ENCODE peak calls at places on chromosome 6, in four cellular contexts. One of them, this sample, is unnamed.

GRCh38 chr6:139748353-139749146 is 374.1 kb upstream of the CITED2 start:
- DNase-seq in Caco-2: peak
- DNase-seq in heart right ventricle: no peak
- DNase-seq in spleen: no peak
- DNase-seq in this sample: no peak

GRCh38 chr6:49553353-49553752 is 2.9 kb downstream of the C6orf141 start:
- DNase-seq in Caco-2: no peak
- DNase-seq in heart right ventricle: no peak
- DNase-seq in spleen: no peak
- DNase-seq in this sample: no peak

GRCh38 chr6:122696079-122696478 is 83.4 kb upstream of the FABP7 start:
- DNase-seq in Caco-2: no peak
- DNase-seq in heart right ventricle: no peak
- DNase-seq in spleen: no peak
- DNase-seq in this sample: no peak

GRCh38 chr6:187252-187840 is 104.9 kb upstream of the DUSP22 start:
- DNase-seq in Caco-2: no peak
- DNase-seq in heart right ventricle: no peak
- DNase-seq in spleen: no peak
- DNase-seq in this sample: no peak

GRCh38 chr6:166282394-166283032 is 25.7 kb downstream of the PRR18 start:
- DNase-seq in Caco-2: no peak
- DNase-seq in heart right ventricle: no peak
- DNase-seq in spleen: no peak
- DNase-seq in this sample: no peak

GRCh38 chr6:20661721-20662120 is 127.5 kb downstream of the CDKAL1 start:
- DNase-seq in Caco-2: no peak
- DNase-seq in heart right ventricle: no peak
- DNase-seq in spleen: no peak
- DNase-seq in this sample: no peak

GRCh38 chr6:127376685-127377084 is 33.3 kb upstream of the ECHDC1 start:
- DNase-seq in Caco-2: no peak
- DNase-seq in heart right ventricle: no peak
- DNase-seq in spleen: no peak
- DNase-seq in this sample: no peak

GRCh38 chr6:37061157-37061804 is 55.8 kb downstream of the FGD2 start:
- DNase-seq in Caco-2: no peak
- DNase-seq in heart right ventricle: peak
- DNase-seq in spleen: peak
- DNase-seq in this sample: no peak

GRCh38 chr6:71551798-71552197 is 263.2 kb downstream of the OGFRL1 start:
- DNase-seq in Caco-2: no peak
- DNase-seq in heart right ventricle: no peak
- DNase-seq in spleen: peak
- DNase-seq in this sample: no peak

GRCh38 chr6:88499845-88500699 is 333.9 kb upstream of the CNR1 start:
- DNase-seq in Caco-2: no peak
- DNase-seq in heart right ventricle: no peak
- DNase-seq in spleen: no peak
- DNase-seq in this sample: no peak

GRCh38 chr6:96898241-96898851 is 655 bp upstream of the NDUFAF4 start:
- DNase-seq in Caco-2: no peak
- DNase-seq in heart right ventricle: no peak
- DNase-seq in spleen: no peak
- DNase-seq in this sample: no peak

GRCh38 chr6:53790886-53791285 is 3.9 kb upstream of the LRRC1 start:
- DNase-seq in Caco-2: no peak
- DNase-seq in heart right ventricle: no peak
- DNase-seq in spleen: no peak
- DNase-seq in this sample: no peak

GRCh38 chr6:139853302-139853992 is 479.0 kb upstream of the CITED2 start:
- DNase-seq in Caco-2: peak
- DNase-seq in heart right ventricle: no peak
- DNase-seq in spleen: no peak
- DNase-seq in this sample: no peak

GRCh38 chr6:44489912-44490604 is 102.6 kb downstream of the CDC5L start:
- DNase-seq in Caco-2: no peak
- DNase-seq in heart right ventricle: peak
- DNase-seq in spleen: no peak
- DNase-seq in this sample: no peak

GRCh38 chr6:126117251-126117650 is 130.9 kb downstream of the TRMT11 start:
- DNase-seq in Caco-2: no peak
- DNase-seq in heart right ventricle: no peak
- DNase-seq in spleen: no peak
- DNase-seq in this sample: no peak

GRCh38 chr6:46990031-46990644 is 52.0 kb downstream of the ADGRF1 start:
- DNase-seq in Caco-2: no peak
- DNase-seq in heart right ventricle: peak
- DNase-seq in spleen: no peak
- DNase-seq in this sample: no peak

GRCh38 chr6:135054238-135054574 is 416 bp downstream of the HBS1L start:
- DNase-seq in Caco-2: no peak
- DNase-seq in heart right ventricle: no peak
- DNase-seq in spleen: no peak
- DNase-seq in this sample: no peak

GRCh38 chr6:322940-323729 is 30.8 kb downstream of the DUSP22 start:
- DNase-seq in Caco-2: no peak
- DNase-seq in heart right ventricle: no peak
- DNase-seq in spleen: peak
- DNase-seq in this sample: no peak

DNA sequence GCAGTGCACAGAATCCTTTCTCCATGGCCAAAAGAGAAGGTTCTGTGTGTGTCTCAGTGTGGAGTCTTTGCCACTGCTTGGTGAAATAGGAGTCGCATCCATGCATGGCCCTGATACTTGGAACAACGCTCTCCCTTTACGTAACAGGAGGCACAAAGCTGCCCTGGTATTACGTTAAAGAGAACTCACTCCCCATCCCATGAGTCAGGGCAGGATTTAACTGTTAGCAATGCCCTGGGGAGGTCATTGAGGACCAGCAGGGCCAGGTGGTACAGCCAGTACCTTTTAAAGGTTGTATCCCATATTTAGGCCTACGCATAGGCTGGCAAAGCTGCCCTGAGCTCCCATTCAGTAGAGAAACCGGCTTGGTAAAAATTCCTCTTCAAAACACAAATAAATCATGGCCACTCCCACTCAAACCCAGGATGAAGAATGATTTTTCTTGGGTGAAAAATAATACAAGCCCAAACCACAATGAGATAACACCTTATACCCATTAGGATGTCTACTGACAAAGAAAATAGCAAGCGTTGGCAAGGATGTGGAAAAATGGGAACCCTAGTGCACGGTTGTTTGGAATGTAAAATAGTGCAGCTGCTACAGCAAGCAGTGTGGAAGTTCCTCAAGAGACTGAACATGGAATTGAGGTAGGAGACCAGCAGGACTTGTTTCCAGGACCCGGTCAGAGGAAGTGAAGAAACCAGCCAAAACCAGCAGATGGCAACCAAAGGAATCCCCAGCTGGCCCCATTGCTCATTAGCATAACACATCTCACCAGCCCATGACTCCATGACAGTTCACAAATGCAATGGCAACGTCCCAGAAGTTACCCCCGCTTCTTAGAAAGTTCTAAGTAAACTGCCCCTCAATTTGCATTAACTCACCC is 37.0 kb downstream of the MYLK4 start:
- DNase-seq in Caco-2: no peak
- DNase-seq in heart right ventricle: no peak
- DNase-seq in spleen: no peak
- DNase-seq in this sample: no peak
- TF ChIP-seq CTCF in Caco-2: no peak
- TF ChIP-seq CTCF in heart right ventricle: no peak
- TF ChIP-seq CTCF in spleen: no peak
- TF ChIP-seq CTCF in this sample: no peak

GRCh38 chr6:148854086-148854485 is 107.3 kb downstream of the UST start:
- DNase-seq in Caco-2: no peak
- DNase-seq in heart right ventricle: no peak
- DNase-seq in spleen: no peak
- DNase-seq in this sample: no peak

GRCh38 chr6:148857817-148858390 is 111.1 kb downstream of the UST start:
- DNase-seq in Caco-2: no peak
- DNase-seq in heart right ventricle: no peak
- DNase-seq in spleen: no peak
- DNase-seq in this sample: no peak

GRCh38 chr6:148852688-148853087 is 105.9 kb downstream of the UST start:
- DNase-seq in Caco-2: no peak
- DNase-seq in heart right ventricle: no peak
- DNase-seq in spleen: no peak
- DNase-seq in this sample: no peak

GRCh38 chr6:148855744-148856143 is 108.9 kb downstream of the UST start:
- DNase-seq in Caco-2: no peak
- DNase-seq in heart right ventricle: no peak
- DNase-seq in spleen: no peak
- DNase-seq in this sample: no peak

GRCh38 chr6:148854992-148855391 is 108.2 kb downstream of the UST start:
- DNase-seq in Caco-2: no peak
- DNase-seq in heart right ventricle: no peak
- DNase-seq in spleen: no peak
- DNase-seq in this sample: no peak
- TF ChIP-seq CTCF in Caco-2: no peak
- TF ChIP-seq CTCF in heart right ventricle: no peak
- TF ChIP-seq CTCF in spleen: no peak
- TF ChIP-seq CTCF in this sample: no peak

GRCh38 chr6:63477422-63478040 is 94.7 kb upstream of the LOC128125822 start:
- DNase-seq in Caco-2: no peak
- DNase-seq in heart right ventricle: no peak
- DNase-seq in spleen: no peak
- DNase-seq in this sample: no peak
- TF ChIP-seq CTCF in Caco-2: no peak
- TF ChIP-seq CTCF in heart right ventricle: no peak
- TF ChIP-seq CTCF in spleen: no peak
- TF ChIP-seq CTCF in this sample: no peak

GRCh38 chr6:117270121-117270959 is 5.0 kb downstream of the VGLL2 start:
- DNase-seq in Caco-2: no peak
- DNase-seq in heart right ventricle: no peak
- DNase-seq in spleen: peak
- DNase-seq in this sample: no peak
- TF ChIP-seq CTCF in Caco-2: no peak
- TF ChIP-seq CTCF in heart right ventricle: no peak
- TF ChIP-seq CTCF in spleen: no peak
- TF ChIP-seq CTCF in this sample: no peak

GRCh38 chr6:150899231-150899630 is 33.7 kb downstream of the MTHFD1L start:
- DNase-seq in Caco-2: no peak
- DNase-seq in heart right ventricle: no peak
- DNase-seq in spleen: no peak
- DNase-seq in this sample: no peak

GRCh38 chr6:150898390-150899170 is 33.1 kb downstream of the MTHFD1L start:
- DNase-seq in Caco-2: no peak
- DNase-seq in heart right ventricle: no peak
- DNase-seq in spleen: no peak
- DNase-seq in this sample: no peak

GRCh38 chr6:150900049-150900448 is 34.5 kb downstream of the MTHFD1L start:
- DNase-seq in Caco-2: no peak
- DNase-seq in heart right ventricle: no peak
- DNase-seq in spleen: no peak
- DNase-seq in this sample: no peak

GRCh38 chr6:150905769-150906168 is 40.3 kb downstream of the MTHFD1L start:
- DNase-seq in Caco-2: no peak
- DNase-seq in heart right ventricle: no peak
- DNase-seq in spleen: no peak
- DNase-seq in this sample: no peak

GRCh38 chr6:150902142-150902800 is 36.8 kb downstream of the MTHFD1L start:
- DNase-seq in Caco-2: no peak
- DNase-seq in heart right ventricle: no peak
- DNase-seq in spleen: no peak
- DNase-seq in this sample: no peak
- TF ChIP-seq CTCF in Caco-2: no peak
- TF ChIP-seq CTCF in heart right ventricle: no peak
- TF ChIP-seq CTCF in spleen: no peak
- TF ChIP-seq CTCF in this sample: no peak

DNA sequence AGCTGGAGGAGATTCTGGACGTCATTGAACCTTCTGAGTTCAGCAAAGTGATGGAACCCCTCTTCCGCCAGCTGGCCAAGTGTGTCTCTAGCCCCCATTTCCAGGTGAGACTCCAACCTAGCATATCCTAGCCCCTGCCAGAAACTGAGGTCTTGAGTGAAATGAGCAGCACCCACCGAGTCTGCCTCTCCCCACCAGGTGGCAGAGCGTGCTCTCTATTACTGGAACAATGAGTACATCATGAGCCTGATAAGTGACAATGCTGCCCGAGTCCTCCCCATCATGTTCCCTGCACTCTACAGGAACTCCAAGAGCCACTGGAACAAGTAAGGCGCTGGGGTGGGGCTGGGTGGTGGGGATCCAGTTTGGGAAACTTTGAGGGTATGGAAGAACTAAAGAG is 4.6 kb downstream of the MEA1 start:
- DNase-seq in Caco-2: peak
- DNase-seq in heart right ventricle: peak
- DNase-seq in spleen: no peak
- DNase-seq in this sample: no peak
- TF ChIP-seq CTCF in Caco-2: peak
- TF ChIP-seq CTCF in heart right ventricle: peak
- TF ChIP-seq CTCF in spleen: no peak
- TF ChIP-seq CTCF in this sample: peak

DNA sequence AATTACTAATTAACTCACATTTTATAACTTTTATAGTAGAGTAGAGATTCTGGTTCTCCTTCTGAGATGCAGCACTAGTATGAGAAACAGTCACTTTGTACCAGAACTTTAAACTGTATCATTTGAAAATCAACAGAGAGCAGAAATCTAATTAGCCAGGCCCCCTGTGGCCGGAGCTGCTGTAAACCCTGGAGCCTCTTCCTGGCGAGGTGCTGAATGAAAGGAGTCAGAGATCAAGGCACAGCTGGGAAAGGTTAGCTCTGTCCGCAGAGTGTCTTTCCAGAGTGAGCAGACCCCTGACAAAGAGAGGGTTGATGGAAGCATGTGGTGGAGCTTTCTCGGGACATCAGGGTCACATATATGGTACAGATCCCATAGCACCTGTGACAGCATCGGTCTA is 703.8 kb downstream of the RFPL4B start:
- DNase-seq in Caco-2: no peak
- DNase-seq in heart right ventricle: no peak
- DNase-seq in spleen: no peak
- DNase-seq in this sample: no peak
- TF ChIP-seq CTCF in Caco-2: no peak
- TF ChIP-seq CTCF in heart right ventricle: no peak
- TF ChIP-seq CTCF in spleen: no peak
- TF ChIP-seq CTCF in this sample: no peak

GRCh38 chr6:38806271-38806670 is 91.2 kb downstream of the DNAH8 start:
- DNase-seq in Caco-2: no peak
- DNase-seq in heart right ventricle: no peak
- DNase-seq in spleen: no peak
- DNase-seq in this sample: no peak
- TF ChIP-seq CTCF in Caco-2: peak
- TF ChIP-seq CTCF in heart right ventricle: no peak
- TF ChIP-seq CTCF in spleen: no peak
- TF ChIP-seq CTCF in this sample: no peak